ENCODE peak calls at places on chromosomes 16 and 17, in nine cellular contexts. L is heart right ventricle; S is psoas muscle; O is cardiac muscle cell; K is tibial nerve; V is CD4-positive, alpha-beta T cell; W is esophagus squamous epithelium; M is GM23338; X is thoracic aorta. H is an unnamed sample.

GRCh38 chr17:28563475-28563874 is 7.8 kb downstream of the PIGS start:
- DNase-seq in X (no peak), W (no peak), M (no peak), O (peak), L (no peak), V (no peak), K (no peak), S (no peak), H (no peak)

GRCh38 chr17:61756561-61756960 is 106.8 kb downstream of the BRIP1 start:
- DNase-seq in L (no peak), V (no peak), X (no peak), S (no peak), O (no peak), M (no peak), W (no peak), K (no peak), H (no peak)

GRCh38 chr17:59427996-59428395 is 96.5 kb downstream of the YPEL2 start:
- DNase-seq in X (no peak), M (no peak), W (no peak), S (no peak), V (no peak), K (no peak), L (peak), O (peak), H (no peak)

GRCh38 chr16:89847056-89847929 is 19.0 kb downstream of the SPIRE2 start:
- DNase-seq in W (no peak), S (no peak), O (no peak), K (no peak), V (no peak), L (no peak), X (no peak), M (no peak), H (no peak)

GRCh38 chr17:40532520-40533253 is 31.3 kb upstream of the TNS4 start:
- DNase-seq in L (no peak), O (peak), K (no peak), V (no peak), W (no peak), X (no peak), M (no peak), S (no peak), H (no peak)

GRCh38 chr17:11309850-11310249 is 68.8 kb downstream of the SHISA6 start:
- DNase-seq in W (no peak), V (no peak), S (no peak), M (no peak), K (no peak), X (no peak), O (no peak), L (no peak), H (no peak)

GRCh38 chr16:67667434-67667816 is 811 bp downstream of the C16orf86 start:
- DNase-seq in S (no peak), K (no peak), M (no peak), O (no peak), X (no peak), L (no peak), W (no peak), V (no peak), H (no peak)

GRCh38 chr17:17663160-17664072 is 17.8 kb upstream of the RAI1 start:
- DNase-seq in V (peak), K (no peak), S (peak), M (peak), X (peak), W (no peak), O (peak), L (no peak), H (peak)

GRCh38 chr16:24255446-24256352 is at the start of gene CACNG3:
- DNase-seq in V (peak), S (peak), L (peak), M (peak), X (no peak), O (peak), K (no peak), W (no peak), H (peak)

GRCh38 chr17:31511176-31511540 is 119.7 kb downstream of the RAB11FIP4 start:
- DNase-seq in X (no peak), V (no peak), S (no peak), W (no peak), O (no peak), L (no peak), M (no peak), K (no peak), H (no peak)

GRCh38 chr16:27596411-27596810 is 46.5 kb downstream of the KATNIP start:
- DNase-seq in O (peak), L (no peak), K (no peak), S (no peak), M (no peak), X (no peak), W (no peak), V (no peak), H (no peak)

GRCh38 chr17:39787743-39788484 is 50.2 kb downstream of the GRB7 start:
- DNase-seq in L (no peak), W (no peak), S (no peak), K (no peak), M (peak), O (no peak), V (no peak), X (no peak), H (no peak)

GRCh38 chr17:68491381-68491849 is 20.8 kb upstream of the PRKAR1A start:
- DNase-seq in W (no peak), X (no peak), L (peak), K (no peak), V (no peak), M (no peak), O (no peak), S (no peak), H (no peak)

GRCh38 chr17:6442775-6443174 is 1.5 kb upstream of the PIMREG start:
- DNase-seq in M (no peak), S (no peak), W (no peak), O (no peak), L (no peak), X (no peak), V (no peak), K (no peak), H (no peak)

GRCh38 chr17:32142857-32143524 is 689 bp downstream of the RHOT1 start:
- DNase-seq in V (no peak), W (no peak), M (peak), X (no peak), L (peak), K (peak), O (peak), S (peak), H (peak)

GRCh38 chr17:46929413-46929812 is 6.5 kb downstream of the GOSR2 start:
- DNase-seq in W (no peak), K (no peak), X (no peak), M (no peak), O (no peak), V (no peak), L (no peak), S (no peak), H (no peak)

GRCh38 chr16:56645311-56645710 is 6.4 kb upstream of the MT1B start:
- DNase-seq in L (no peak), V (no peak), M (no peak), S (no peak), X (no peak), W (no peak), K (no peak), O (no peak), H (no peak)

GRCh38 chr17:15882777-15883176 is 62.2 kb upstream of the ADORA2B start:
- DNase-seq in O (peak), K (no peak), X (no peak), S (no peak), M (no peak), W (no peak), V (no peak), L (peak), H (no peak)

GRCh38 chr17:15884731-15885130 is 60.2 kb upstream of the ADORA2B start:
- DNase-seq in W (no peak), L (no peak), M (no peak), S (no peak), V (no peak), K (no peak), X (no peak), O (peak), H (no peak)

GRCh38 chr17:15885770-15886169 is 59.2 kb upstream of the ADORA2B start:
- DNase-seq in W (no peak), S (no peak), X (no peak), V (no peak), L (no peak), M (no peak), K (no peak), O (peak), H (no peak)

GRCh38 chr17:15883617-15884111 is 61.3 kb upstream of the ADORA2B start:
- DNase-seq in X (no peak), W (no peak), M (no peak), S (no peak), O (peak), K (no peak), V (no peak), L (no peak), H (no peak)

DNA sequence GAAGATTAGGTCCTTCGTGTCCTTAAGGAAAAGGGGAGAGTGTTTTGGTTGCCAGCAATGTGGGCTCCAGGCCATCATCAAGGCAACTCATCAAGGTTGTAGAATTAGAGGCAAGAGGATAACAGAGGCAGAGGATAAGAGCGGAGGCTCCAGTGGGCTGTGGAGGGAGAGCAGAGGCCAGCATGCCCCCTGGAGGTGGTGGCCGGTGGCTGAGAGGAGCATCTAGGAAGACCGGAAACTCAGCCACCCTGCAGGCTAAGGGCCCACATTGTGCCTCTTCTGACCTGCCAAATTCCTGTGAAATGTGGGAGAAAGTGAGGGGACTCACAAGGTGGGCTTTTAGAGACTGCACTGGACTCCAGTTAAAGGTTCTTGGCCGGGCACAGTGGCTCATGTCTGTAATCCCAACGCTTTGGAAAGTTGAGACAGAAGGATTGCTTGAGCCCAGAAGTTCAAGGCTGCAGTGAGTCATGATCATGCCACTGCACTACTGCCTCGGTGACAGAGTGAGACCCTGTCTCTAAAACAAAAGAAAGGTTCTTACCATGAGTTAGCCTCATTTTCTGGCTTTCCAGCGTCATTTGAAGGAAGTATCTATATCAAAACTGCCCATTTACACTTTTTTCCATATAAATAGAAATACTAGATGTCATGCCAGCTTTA is 62.7 kb upstream of the ADORA2B start:
- DNase-seq in V (no peak), L (no peak), X (no peak), K (no peak), S (no peak), W (no peak), M (peak), O (no peak), H (peak)
- TF ChIP-seq CTCF in V (no peak), L (no peak), X (no peak), K (no peak), S (no peak), W (no peak), M (peak), O (peak), H (peak)

GRCh38 chr17:43823350-43824084 is 9.4 kb downstream of the MPP3 start:
- DNase-seq in V (no peak), K (no peak), M (no peak), O (no peak), X (no peak), W (no peak), S (no peak), L (peak), H (no peak)
- H3K27ac ChIP-seq in V (no peak), K (no peak), M (no peak), O (no peak), X (peak), W (peak), S (no peak), L (peak), H (no peak)

GRCh38 chr16:74030000-74030399 is 266.6 kb upstream of the PSMD7 start:
- DNase-seq in O (no peak), L (no peak), W (no peak), K (no peak), S (no peak), V (no peak), X (no peak), M (no peak), H (no peak)

GRCh38 chr16:74035816-74036215 is 260.8 kb upstream of the PSMD7 start:
- DNase-seq in M (peak), X (no peak), W (no peak), K (no peak), L (no peak), O (peak), S (no peak), V (no peak), H (peak)

GRCh38 chr16:74029122-74029805 is 267.4 kb upstream of the PSMD7 start:
- DNase-seq in M (peak), V (no peak), K (no peak), X (no peak), L (no peak), W (no peak), S (no peak), O (no peak), H (no peak)

GRCh38 chr16:74031551-74031950 is 265.1 kb upstream of the PSMD7 start:
- DNase-seq in X (no peak), W (no peak), L (no peak), S (no peak), V (no peak), O (no peak), M (no peak), K (no peak), H (no peak)

DNA sequence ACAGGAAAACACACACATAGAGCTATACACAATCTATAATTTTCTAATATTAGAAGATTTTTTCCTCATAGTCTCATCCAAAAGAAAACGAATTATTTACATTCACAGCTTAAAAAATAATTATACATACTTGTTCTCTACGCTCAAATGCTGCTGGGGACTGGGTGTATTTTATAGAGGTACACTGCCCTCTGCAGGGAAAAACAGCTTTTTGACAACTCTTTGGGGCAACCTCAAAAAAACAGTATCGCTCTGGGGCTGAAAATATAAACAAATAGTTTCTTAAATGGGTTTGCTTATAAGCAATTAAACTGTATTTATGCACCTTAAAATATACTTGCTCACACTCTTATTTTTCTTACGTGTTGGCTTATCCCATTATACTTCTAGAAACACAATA is 261.8 kb upstream of the PSMD7 start:
- DNase-seq in W (no peak), O (peak), S (no peak), K (no peak), X (no peak), M (peak), V (no peak), L (no peak), H (peak)
- TF ChIP-seq CTCF in W (no peak), O (peak), S (peak), K (no peak), X (no peak), M (peak), V (no peak), L (no peak), H (peak)

GRCh38 chr17:16437083-16437482 is 21.7 kb downstream of the TRPV2 start:
- DNase-seq in X (no peak), L (no peak), S (no peak), M (no peak), K (no peak), O (no peak), W (no peak), V (no peak), H (no peak)
- H3K27ac ChIP-seq in X (no peak), L (no peak), S (no peak), M (no peak), K (no peak), O (no peak), W (no peak), V (no peak), H (no peak)

GRCh38 chr16:63461248-63461841 is 1425.1 kb upstream of the CDH8 start:
- DNase-seq in W (no peak), M (peak), O (peak), X (no peak), L (no peak), S (no peak), V (no peak), K (peak), H (peak)
- TF ChIP-seq CTCF in W (peak), M (peak), O (peak), X (peak), L (no peak), S (peak), V (no peak), K (peak), H (peak)

DNA sequence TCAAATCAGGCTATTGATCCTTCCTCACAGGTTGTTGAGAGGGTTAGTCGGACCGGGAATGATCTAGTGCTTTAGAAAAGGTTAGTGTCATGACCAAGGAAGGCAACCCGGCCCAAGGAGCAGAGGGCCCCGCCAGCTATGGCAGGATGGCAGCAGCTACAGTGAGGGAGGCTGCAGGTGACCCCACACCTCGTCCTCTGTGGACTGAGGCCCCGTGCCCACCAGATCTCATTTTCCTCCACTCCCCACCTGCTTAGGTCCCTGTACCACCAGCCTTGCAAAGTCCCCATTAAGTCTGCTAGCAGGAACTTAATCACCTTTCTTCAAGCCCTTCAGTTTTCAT is 107.5 kb downstream of the CCDC182 start:
- DNase-seq in V (no peak), W (no peak), O (no peak), L (no peak), K (no peak), M (no peak), S (no peak), X (no peak), H (no peak)
- H3K27ac ChIP-seq in V (no peak), W (no peak), O (no peak), L (no peak), K (no peak), M (no peak), S (no peak), X (no peak), H (peak)

DNA sequence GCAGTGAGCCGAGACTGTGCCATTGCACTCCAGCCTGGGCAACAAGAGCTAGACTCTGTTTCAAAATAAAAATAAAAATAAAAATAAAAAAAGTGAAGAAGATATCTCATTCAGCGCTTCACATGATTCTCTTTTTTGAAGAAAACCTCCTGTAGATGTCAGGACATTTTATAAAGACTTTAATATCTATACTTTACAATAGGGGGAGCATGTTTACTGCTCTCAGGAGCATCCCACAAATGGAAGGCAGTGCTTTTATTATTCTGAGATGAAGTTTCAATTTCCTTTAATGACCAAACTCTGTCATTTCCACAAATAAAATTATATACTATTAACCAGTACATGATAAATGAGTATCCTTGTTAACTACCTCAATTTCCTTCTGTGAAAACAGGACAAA is 118.7 kb upstream of the MYOCD start:
- DNase-seq in K (no peak), S (no peak), V (no peak), W (no peak), O (no peak), L (no peak), M (no peak), X (no peak), H (no peak)
- TF ChIP-seq CTCF in K (no peak), S (no peak), V (no peak), W (no peak), O (no peak), L (no peak), M (no peak), X (no peak), H (no peak)

DNA sequence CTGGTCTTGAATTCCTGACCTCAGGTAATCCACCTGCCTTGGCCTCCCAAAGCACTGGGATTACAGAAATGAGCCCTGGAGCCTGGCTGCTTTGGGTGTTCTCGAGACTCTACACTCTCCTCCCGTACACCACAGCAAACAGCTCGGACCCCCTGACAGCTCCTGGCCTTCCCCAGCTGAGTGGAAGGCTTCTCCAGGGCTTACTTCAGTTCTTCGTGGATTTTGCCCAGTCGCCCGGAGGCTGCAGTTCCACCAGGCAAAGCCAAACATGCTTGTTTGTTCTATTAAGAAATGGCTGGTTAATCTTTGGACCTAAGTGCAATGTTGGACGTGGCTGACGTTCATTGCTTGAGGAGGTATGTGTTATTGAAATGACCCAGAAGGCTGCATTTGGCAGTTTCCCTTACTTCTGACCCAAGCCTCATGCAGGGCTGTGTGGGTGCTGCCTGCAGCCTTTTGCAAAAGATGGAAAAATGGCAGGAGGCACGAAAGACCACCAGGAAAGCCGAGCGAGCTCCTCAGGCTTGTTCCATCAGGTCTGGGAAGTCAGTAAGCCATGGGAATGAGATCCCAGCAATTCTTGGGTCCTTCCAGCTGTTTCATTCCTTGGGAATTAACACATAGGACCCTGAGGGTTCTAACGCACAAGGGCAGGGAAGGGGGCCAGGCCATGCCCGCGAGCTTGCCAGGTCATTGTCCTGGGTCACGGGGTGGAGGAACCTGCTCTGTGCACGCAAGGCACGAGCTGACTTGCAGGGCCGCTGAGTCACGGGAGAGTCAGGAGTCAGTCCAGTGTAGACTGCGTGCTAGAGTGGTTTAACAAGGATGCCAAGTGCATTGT is 23.9 kb upstream of the KLHDC4 start:
- DNase-seq in V (no peak), X (no peak), S (no peak), K (no peak), W (no peak), M (no peak), O (peak), L (no peak), H (no peak)
- H3K27ac ChIP-seq in V (no peak), X (no peak), S (peak), K (no peak), W (peak), M (no peak), O (no peak), L (no peak), H (no peak)

DNA sequence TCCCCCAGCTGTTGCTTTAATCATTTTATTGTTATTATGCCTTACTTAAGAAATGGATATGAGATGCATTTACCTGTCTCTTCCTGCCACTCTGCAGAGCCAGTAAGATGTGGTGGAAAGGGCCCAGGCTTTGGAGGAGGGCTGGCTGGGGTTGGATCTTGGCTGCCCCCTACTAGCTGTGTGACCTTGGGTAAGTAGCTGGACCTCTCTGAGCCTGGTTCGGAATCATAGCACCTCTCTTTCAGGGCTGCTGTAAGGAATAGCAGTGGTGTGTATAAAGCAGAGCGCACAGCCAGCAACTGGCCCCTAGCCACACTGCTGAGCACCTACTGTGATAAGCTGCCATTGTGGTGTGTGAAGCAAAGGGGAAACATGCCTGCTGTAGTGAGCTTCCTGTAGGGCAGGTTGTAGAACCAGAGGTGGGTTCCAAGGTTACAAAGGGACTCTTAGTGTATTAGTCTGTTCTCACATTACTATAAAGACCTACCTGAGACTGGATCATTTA is 23.9 kb downstream of the MAPT start:
- DNase-seq in K (no peak), V (no peak), X (no peak), S (no peak), L (no peak), W (no peak), M (no peak), O (no peak), H (no peak)
- TF ChIP-seq CTCF in K (no peak), V (no peak), X (no peak), S (no peak), L (no peak), W (no peak), M (no peak), O (no peak), H (no peak)